ENCODE peak calls at places on chromosomes 7 and 10, in five cellular contexts. X is GM12865, R is glutamatergic neuron, U is uterus, A is ELR. M is an unnamed sample.

GRCh38 chr10:108465871-108466641 is 1301.5 kb upstream of the SORCS1 start:
- DNase-seq in U (peak; percentile 41), R (peak; percentile 57), A (peak; percentile 47), X (no peak), M (peak; percentile 34)

GRCh38 chr10:60069311-60069710 is 163.0 kb upstream of the CCDC6 start:
- DNase-seq in R (no peak), X (no peak), A (no peak), U (no peak), M (no peak)

GRCh38 chr10:71127019-71127534 is 85.3 kb upstream of the UNC5B start:
- DNase-seq in X (no peak), R (no peak), A (no peak), U (no peak), M (no peak)

GRCh38 chr7:131212114-131212513 is 115.6 kb upstream of the MKLN1 start:
- DNase-seq in A (peak; percentile 26), U (no peak), X (no peak), R (no peak), M (no peak)

GRCh38 chr10:59176241-59177030 is at the start of gene PHYHIPL:
- DNase-seq in U (no peak), A (no peak), R (peak; percentile 68), X (peak; percentile 64), M (no peak)

GRCh38 chr10:34677591-34677990 is 137.5 kb downstream of the PARD3 start:
- DNase-seq in R (no peak), U (no peak), A (no peak), X (no peak), M (no peak)

GRCh38 chr7:112982441-112983063 is 104.1 kb downstream of the GPR85 start:
- DNase-seq in A (no peak), U (no peak), R (no peak), X (peak; percentile 9), M (no peak)

GRCh38 chr10:30115391-30116253 is 56.2 kb upstream of the JCAD start:
- DNase-seq in X (no peak), U (no peak), A (no peak), R (no peak), M (no peak)

GRCh38 chr7:141333459-141333858 is 217.8 kb upstream of the AGK start:
- DNase-seq in U (no peak), A (peak; percentile 3), R (no peak), X (no peak), M (no peak)

GRCh38 chr7:88835147-88835728 is 39.7 kb upstream of the TEX47 start:
- DNase-seq in R (no peak), U (no peak), A (peak; percentile 4), X (peak; percentile 57), M (peak; percentile 4)

GRCh38 chr7:8747338-8747737 is 313.9 kb downstream of the NXPH1 start:
- DNase-seq in U (no peak), R (no peak), A (no peak), X (no peak), M (no peak)

GRCh38 chr7:47303695-47304453 is 278.0 kb downstream of the TNS3 start:
- DNase-seq in X (no peak), R (no peak), U (no peak), A (no peak), M (no peak)

GRCh38 chr7:25895792-25896171 is 256.2 kb upstream of the NFE2L3 start:
- DNase-seq in U (no peak), A (no peak), R (no peak), X (no peak), M (no peak)

GRCh38 chr10:22325272-22325947 is 4.5 kb downstream of the BMI1 start:
- DNase-seq in U (peak; percentile 78), X (peak; percentile 81), A (peak; percentile 84), R (peak; percentile 70), M (peak; percentile 63)

GRCh38 chr7:47291461-47292051 is 290.4 kb downstream of the TNS3 start:
- DNase-seq in R (no peak), A (peak; percentile 98), X (peak; percentile 73), U (no peak), M (peak; percentile 95)

M was measured in AG10803.